ENCODE peak calls at places on chromosomes 1 and 21, in six cellular contexts. T, S, I, Z, Q and A are unnamed samples. For H3K4me1, the result is how much of the 10 kb centered on the place peaks cover.

GRCh38 chr1:183165456-183165855 is 20.6 kb upstream of the LAMC2 start:
- DNase-seq in Z (no peak), S (no peak), T (no peak), Q (no peak), I (no peak), A (peak)

GRCh38 chr1:233025566-233025965 is 75.2 kb downstream of the NTPCR start:
- DNase-seq in T (no peak), S (no peak), Q (no peak), I (no peak), Z (no peak), A (no peak)

GRCh38 chr1:159923203-159924024 is 1.9 kb downstream of the TAGLN2 start:
- DNase-seq in S (peak), Q (peak), I (no peak), Z (peak), T (peak), A (peak)

GRCh38 chr1:220045356-220046051 is 801 bp downstream of the EPRS1 start:
- DNase-seq in T (no peak), Z (peak), I (no peak), Q (peak), S (no peak), A (no peak)

GRCh38 chr21:31728191-31728590 is 3.7 kb downstream of the SCAF4 start:
- DNase-seq in T (no peak), Z (no peak), S (no peak), Q (no peak), I (no peak), A (no peak)

GRCh38 chr1:11462224-11462923 is 16.6 kb upstream of the DISP3 start:
- DNase-seq in Q (no peak), T (no peak), I (no peak), S (no peak), Z (no peak), A (no peak)

GRCh38 chr1:20480261-20481157 is 5.5 kb downstream of the CAMK2N1 start:
- DNase-seq in S (no peak), T (no peak), I (no peak), Q (no peak), Z (peak), A (no peak)

GRCh38 chr1:50610563-50610962 is 187.3 kb upstream of the DMRTA2 start:
- DNase-seq in S (no peak), T (peak), Z (no peak), I (no peak), Q (no peak), A (no peak)

GRCh38 chr1:62995173-62995572 is 211.2 kb downstream of the ATG4C start:
- DNase-seq in Z (no peak), I (no peak), Q (no peak), S (no peak), T (no peak), A (no peak)

GRCh38 chr1:205246426-205247119 is 18.8 kb downstream of the TMCC2 start:
- DNase-seq in Q (no peak), S (no peak), Z (no peak), I (no peak), T (no peak), A (no peak)

GRCh38 chr1:205245096-205245495 is 17.4 kb downstream of the TMCC2 start:
- DNase-seq in S (no peak), T (no peak), Z (no peak), Q (no peak), I (no peak), A (no peak)

GRCh38 chr1:205248793-205249601 is 21.3 kb downstream of the TMCC2 start:
- DNase-seq in T (no peak), Z (no peak), Q (peak), S (no peak), I (no peak), A (no peak)

GRCh38 chr1:205249651-205250050 is 21.9 kb downstream of the TMCC2 start:
- DNase-seq in S (no peak), T (no peak), Z (no peak), Q (no peak), I (no peak), A (no peak)

DNA sequence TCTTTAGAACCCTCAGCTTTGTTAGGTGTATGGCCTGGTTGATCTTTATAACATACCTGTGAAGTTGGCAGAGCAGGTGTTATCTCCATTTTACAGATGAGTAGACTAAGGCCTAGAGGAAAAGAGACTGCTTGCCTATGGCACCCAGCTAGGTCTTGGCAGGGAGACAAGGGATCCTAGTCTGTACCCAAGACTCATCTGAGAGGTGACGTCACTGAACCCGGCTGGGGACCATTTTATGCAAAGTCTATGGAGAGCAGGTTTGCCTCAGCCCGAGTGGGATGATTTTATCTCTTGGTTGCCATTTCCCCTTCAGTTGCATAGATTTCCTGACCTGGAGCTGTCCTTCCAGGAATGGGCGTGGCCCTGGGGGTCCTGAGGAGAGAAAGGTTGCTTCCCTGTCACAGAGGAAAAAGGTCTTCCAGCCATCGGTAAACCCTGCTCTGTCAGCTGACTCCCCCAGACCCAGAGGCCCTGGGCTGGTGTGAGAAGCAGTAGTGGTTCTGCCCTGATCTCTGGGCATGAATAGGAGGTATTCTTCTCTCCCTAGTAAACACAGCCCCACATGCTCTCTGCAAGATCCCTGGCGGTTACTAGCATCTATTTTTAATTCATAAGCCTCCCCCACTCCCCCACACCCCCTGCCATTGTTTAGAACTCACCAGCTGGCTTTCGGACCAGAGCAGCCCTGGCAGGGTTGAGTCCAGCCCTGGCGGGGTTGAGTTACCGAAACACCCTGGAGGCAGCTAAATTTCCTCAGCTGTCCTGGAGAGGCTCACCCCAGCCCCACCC is 19.6 kb downstream of the TMCC2 start:
- DNase-seq in Q (no peak), S (no peak), Z (no peak), I (no peak), T (no peak), A (no peak)
- H3K9ac ChIP-seq in Q (no peak), S (no peak), Z (no peak), I (no peak), T (no peak), A (no peak)

DNA sequence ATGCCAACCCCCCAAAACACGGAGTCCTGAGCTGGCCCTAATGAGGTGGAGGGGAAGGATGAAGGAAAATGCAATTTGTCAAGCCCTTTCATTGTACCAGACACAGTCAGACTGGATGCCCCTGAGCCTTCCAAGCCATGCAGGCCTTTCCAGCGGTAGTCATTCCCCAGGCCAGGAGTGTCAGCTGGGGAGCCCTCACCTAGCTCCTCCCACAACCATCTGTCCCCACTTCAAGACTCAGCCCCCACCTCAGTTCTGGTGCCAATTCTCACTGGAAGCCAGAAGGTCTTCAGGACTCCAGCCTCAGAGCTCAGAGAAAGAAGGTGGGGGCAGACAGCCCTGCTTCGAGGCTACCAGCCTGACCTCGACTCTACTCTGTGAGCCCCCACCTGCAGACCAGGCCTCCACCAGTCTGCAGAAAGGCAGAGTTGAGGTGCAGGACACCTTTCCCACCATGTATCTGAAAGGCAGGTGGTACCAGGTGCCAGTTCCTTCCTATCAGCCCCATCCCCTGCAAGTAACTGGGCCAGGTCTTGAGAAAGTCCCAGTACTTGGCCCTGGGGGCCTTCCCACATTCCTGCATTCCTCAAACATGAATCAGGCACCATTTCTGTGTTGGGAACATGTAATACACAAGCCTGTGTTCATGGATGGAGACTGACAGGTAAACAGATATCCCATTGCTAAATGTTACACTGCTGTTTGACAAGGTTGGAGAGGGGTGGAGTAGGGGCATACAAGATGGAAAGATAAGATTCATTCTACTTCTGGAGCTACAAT is 180.6 kb upstream of the EDN2 start:
- DNase-seq in I (peak), S (peak), Z (no peak), T (no peak), Q (no peak), A (peak)
- H3K4me1 ChIP-seq in I (under half), S (under half), Z (under half), T (under half), Q (under half), A (under half)

GRCh38 chr1:14972107-14972506 is 181.4 kb upstream of the TMEM51 start:
- DNase-seq in I (no peak), Z (no peak), S (no peak), Q (no peak), T (no peak), A (no peak)

GRCh38 chr1:14971201-14971600 is 182.3 kb upstream of the TMEM51 start:
- DNase-seq in Z (no peak), T (no peak), I (no peak), Q (no peak), S (no peak), A (no peak)

GRCh38 chr1:14970799-14971141 is 182.8 kb upstream of the TMEM51 start:
- DNase-seq in S (no peak), Q (no peak), Z (no peak), T (no peak), I (no peak), A (no peak)

GRCh38 chr1:14969006-14969405 is 184.5 kb upstream of the TMEM51 start:
- DNase-seq in Q (no peak), Z (no peak), T (no peak), I (no peak), S (no peak), A (no peak)

GRCh38 chr1:14970115-14970798 is 183.3 kb upstream of the TMEM51 start:
- DNase-seq in T (no peak), Q (peak), S (no peak), I (peak), Z (peak), A (peak)
- TF ChIP-seq ZNF274 in T (no peak), Q (no peak), S (no peak), I (no peak), Z (no peak), A (no peak)

GRCh38 chr21:25458484-25458883 is 148.8 kb downstream of the MRPL39 start:
- DNase-seq in I (no peak), T (no peak), S (no peak), Q (no peak), Z (no peak), A (no peak)
- H3K9ac ChIP-seq in I (no peak), T (peak), S (no peak), Q (no peak), Z (no peak), A (no peak)